ENCODE peak calls at places on chromosomes 12 and 14, in seven cellular contexts. U, K, C, I, V, G and H are unnamed samples.

GRCh38 chr12:125533434-125534029 is 468.3 kb downstream of the AACS start:
- DNase-seq in U (no peak), C (no peak), G (peak), I (no peak), K (no peak), V (peak), H (no peak)

GRCh38 chr12:79769189-79769859 is 78.6 kb upstream of the PAWR start:
- DNase-seq in I (no peak), C (no peak), G (no peak), V (no peak), K (no peak), U (no peak), H (no peak)

GRCh38 chr12:79266511-79267129 is 402.0 kb downstream of the SYT1 start:
- DNase-seq in V (no peak), U (no peak), C (no peak), K (no peak), G (no peak), I (no peak), H (no peak)

GRCh38 chr12:102232446-102232845 is 34.8 kb upstream of the PMCH start:
- DNase-seq in K (peak), G (peak), V (no peak), U (peak), C (peak), I (no peak), H (no peak)

GRCh38 chr12:13913371-13913770 is 68.0 kb downstream of the GRIN2B start:
- DNase-seq in C (no peak), I (no peak), K (no peak), G (no peak), V (no peak), U (no peak), H (no peak)

GRCh38 chr14:24051789-24052655 is at the start of gene CARMIL3:
- DNase-seq in K (peak), I (peak), C (peak), V (peak), U (peak), G (peak), H (no peak)

GRCh38 chr14:71119075-71119474 is 211.8 kb downstream of the PCNX1 start:
- DNase-seq in G (no peak), K (no peak), U (peak), I (no peak), C (no peak), V (no peak), H (no peak)

GRCh38 chr14:61326847-61327246 is 5.5 kb downstream of the PRKCH start:
- DNase-seq in K (peak), V (no peak), G (no peak), I (peak), U (no peak), C (peak), H (no peak)

GRCh38 chr14:69171569-69171968 is 18.6 kb upstream of the DCAF5 start:
- DNase-seq in V (no peak), U (no peak), I (no peak), K (no peak), G (no peak), C (no peak), H (no peak)

GRCh38 chr14:49977126-49977841 is 84.4 kb downstream of the ARF6 start:
- DNase-seq in C (no peak), G (no peak), U (no peak), I (peak), K (no peak), V (no peak), H (no peak)

GRCh38 chr14:91126761-91127160 is 12.9 kb downstream of the DGLUCY start:
- DNase-seq in V (no peak), I (no peak), U (no peak), G (no peak), C (no peak), K (no peak), H (no peak)

GRCh38 chr12:122516544-122517361 is 10.0 kb downstream of the RSRC2 start:
- DNase-seq in K (no peak), C (no peak), V (no peak), G (no peak), U (no peak), I (no peak), H (no peak)

GRCh38 chr12:122520676-122521075 is 6.1 kb downstream of the RSRC2 start:
- DNase-seq in C (no peak), V (no peak), G (no peak), I (no peak), U (no peak), K (no peak), H (no peak)

GRCh38 chr12:122518908-122519307 is 7.8 kb downstream of the RSRC2 start:
- DNase-seq in V (no peak), I (no peak), U (peak), C (no peak), G (no peak), K (no peak), H (no peak)

GRCh38 chr12:122517877-122518276 is 8.9 kb downstream of the RSRC2 start:
- DNase-seq in U (peak), K (no peak), V (no peak), I (no peak), C (no peak), G (peak), H (no peak)

GRCh38 chr12:122519418-122519817 is 7.3 kb downstream of the RSRC2 start:
- DNase-seq in C (no peak), V (no peak), U (no peak), K (no peak), G (no peak), I (no peak), H (no peak)
- TF ChIP-seq CTCF in C (no peak), V (no peak), U (peak), K (no peak), G (no peak), I (no peak), H (no peak)

DNA sequence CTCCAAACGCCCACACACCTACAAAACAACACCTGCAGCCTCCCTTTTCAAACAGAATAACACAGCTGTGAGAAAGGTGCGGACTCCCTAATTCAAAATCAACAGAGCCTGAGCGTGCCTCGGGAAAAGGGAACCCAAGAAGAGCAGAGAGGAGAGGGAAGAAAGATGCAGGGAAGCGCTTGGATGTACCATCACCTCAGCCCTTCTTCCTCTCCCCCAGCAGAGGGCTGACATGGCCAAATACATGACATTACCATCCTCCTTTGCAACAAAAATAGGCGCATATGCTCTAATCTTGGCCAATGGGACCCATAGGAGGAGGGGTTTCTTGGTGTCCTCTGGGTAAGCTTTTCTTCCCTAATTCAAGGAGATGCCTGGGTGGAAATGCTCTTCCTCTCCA is 78.0 kb downstream of the CPSF2 start:
- DNase-seq in U (no peak), K (no peak), G (no peak), C (no peak), V (no peak), I (no peak), H (no peak)
- TF ChIP-seq CTCF in U (peak), K (no peak), G (peak), C (no peak), V (no peak), I (no peak), H (no peak)

DNA sequence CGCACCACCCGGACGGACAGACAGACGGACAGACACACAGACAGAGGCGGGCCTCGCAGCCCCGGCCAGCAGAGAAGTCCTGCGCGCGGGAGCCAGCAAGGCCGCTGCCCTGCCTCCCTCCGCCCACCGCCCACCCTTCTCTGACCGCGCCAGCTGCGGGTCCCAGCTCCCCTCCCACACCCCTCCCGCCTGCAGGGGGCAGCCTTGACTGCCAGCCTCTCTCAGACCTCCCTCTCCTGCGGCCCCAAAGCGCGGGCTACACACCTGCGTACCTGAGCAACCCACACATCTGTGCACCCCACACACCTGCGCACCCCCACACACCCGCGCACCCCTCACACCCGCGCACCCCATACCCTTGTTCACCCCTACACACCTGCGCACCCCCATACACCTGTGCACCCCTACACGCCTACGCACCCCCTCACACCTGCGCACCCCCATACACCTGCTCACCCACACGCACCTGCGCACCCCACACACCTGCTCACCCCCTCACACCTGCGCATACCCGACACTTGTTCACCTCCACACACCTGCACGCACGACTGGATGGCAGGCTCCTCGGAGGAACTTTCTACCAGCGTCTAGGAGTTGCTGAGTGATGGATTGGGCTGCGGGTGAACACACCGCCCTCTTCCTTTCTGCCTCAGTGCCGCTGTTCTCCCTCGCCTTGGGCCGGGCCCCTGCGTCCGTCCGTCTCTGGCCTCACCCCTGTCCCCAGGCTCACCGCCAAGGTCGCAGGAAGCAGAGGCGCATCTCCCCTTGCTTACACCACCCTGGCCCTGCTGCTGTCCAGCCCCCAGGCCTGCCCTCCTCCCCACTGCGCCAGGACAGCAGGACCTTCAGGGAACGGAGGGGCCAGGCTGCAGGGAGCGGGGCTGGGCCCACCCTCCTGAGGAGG is 20.8 kb upstream of the TMEM106C start:
- DNase-seq in I (peak), U (no peak), C (no peak), K (no peak), V (no peak), G (no peak), H (no peak)
- TF ChIP-seq CTCF in I (no peak), U (no peak), C (no peak), K (peak), V (no peak), G (peak), H (no peak)

GRCh38 chr14:73198253-73198652 is 39.1 kb upstream of the PAPLN start:
- DNase-seq in K (no peak), V (no peak), U (no peak), G (no peak), C (no peak), I (no peak), H (no peak)
- TF ChIP-seq CTCF in K (no peak), V (no peak), U (no peak), G (no peak), C (no peak), I (no peak), H (no peak)

DNA sequence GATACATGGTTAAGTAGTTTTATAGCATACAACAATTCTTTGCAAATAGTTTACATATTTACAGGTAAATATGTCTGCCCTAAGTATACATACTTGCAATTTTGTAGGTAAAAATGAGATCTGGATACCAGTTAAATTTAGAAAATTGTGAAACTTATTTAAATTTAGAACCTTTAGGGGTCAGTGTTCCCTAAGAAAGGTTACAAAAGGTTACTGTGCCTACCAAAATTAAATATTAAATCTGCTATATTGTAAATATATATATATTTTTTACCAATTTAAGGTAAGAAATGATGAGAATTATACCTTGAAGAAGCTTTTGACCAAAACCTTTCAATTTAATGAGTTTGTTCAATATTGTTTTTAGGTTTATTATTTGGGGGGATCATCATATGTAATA is 54.0 kb downstream of the MIPOL1 start:
- DNase-seq in G (no peak), C (no peak), U (no peak), V (no peak), K (no peak), I (no peak), H (no peak)
- TF ChIP-seq CTCF in G (no peak), C (no peak), U (no peak), V (peak), K (no peak), I (no peak), H (no peak)

DNA sequence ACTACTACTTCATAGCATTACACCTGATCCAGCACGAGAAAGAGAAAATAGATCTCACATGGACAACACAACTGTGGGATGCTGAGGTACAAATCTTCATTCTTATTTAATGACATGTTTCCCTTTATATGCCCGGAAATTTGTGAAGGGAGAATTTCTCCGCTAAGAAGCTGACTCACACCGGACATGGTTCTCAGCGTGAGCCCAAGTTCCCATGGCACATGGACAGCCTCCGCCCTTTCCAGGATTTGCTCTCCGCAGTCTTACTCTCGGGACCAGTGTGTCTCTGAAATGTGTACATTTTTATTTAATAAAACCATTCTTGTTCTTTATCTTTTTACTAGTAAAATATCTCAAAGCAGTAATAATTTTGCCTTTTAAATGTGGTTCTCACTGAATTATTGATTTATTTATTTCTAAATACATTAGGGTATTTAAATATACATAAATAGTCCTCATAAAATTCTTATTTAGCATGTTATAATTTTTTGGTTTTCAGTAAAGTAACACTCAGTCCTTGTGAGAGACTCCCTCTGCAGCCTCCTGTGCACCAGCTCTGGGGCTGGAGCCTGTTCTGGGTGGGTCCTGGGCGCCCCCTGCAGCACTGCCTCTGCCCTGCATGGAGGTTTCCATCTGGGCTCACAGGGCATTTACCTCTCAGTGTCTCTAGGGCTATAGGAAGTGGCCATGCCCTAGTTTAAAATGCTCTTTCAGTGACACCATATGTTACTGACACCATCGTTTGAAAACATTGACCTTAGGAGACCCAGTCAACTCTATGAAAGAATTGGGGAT is 1155.0 kb downstream of the TMEM121 start:
- DNase-seq in K (no peak), G (no peak), U (no peak), C (no peak), V (no peak), I (no peak), H (no peak)
- TF ChIP-seq CTCF in K (no peak), G (no peak), U (no peak), C (no peak), V (no peak), I (no peak), H (no peak)

DNA sequence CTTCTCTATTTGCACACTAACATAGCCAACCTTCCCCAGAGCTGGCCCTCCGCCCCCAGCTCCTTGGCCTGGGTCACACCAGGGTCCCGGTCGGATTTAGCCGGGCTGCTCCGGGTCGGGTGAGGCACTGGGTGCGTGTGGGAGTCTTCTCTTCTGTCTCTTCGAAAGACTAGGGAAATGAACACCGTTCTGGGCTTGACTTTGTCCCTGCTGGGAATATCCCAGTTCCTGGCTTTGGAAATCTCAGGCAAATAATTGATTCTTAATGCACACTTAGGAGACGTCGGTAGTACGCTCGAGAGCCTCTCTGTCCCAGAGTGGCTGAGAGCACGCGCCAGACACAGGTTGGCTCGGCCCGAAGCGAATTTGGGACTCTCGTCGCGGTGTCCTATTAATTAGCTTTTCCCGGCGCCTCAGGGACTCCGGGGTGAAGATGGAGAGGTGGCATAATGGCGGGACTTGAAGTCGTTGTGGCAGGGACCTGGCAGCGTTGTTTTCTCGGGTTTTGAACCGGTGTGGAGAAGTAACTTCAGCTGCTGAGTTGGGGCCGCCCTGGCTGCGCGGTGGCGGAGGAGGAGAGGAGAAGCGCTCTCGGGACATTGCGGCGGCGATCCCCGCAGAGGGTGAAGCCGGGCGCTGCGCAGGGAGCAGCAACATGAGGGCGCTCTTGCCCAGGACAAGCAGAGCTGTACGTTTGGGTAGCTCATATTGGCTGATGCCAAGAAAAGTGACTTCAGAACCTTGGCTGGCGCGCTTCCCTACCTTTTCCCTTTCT is 7.5 kb downstream of the FOXG1 start:
- DNase-seq in C (no peak), G (peak), U (peak), I (no peak), K (no peak), V (no peak), H (no peak)
- TF ChIP-seq CTCF in C (no peak), G (peak), U (peak), I (no peak), K (no peak), V (no peak), H (no peak)

GRCh38 chr14:81023095-81023710 is 67.8 kb downstream of the TSHR start:
- DNase-seq in C (no peak), U (no peak), V (no peak), K (no peak), I (no peak), G (no peak), H (no peak)

GRCh38 chr14:81018714-81019512 is 63.5 kb downstream of the TSHR start:
- DNase-seq in I (no peak), C (no peak), K (no peak), G (no peak), V (no peak), U (no peak), H (no peak)

DNA sequence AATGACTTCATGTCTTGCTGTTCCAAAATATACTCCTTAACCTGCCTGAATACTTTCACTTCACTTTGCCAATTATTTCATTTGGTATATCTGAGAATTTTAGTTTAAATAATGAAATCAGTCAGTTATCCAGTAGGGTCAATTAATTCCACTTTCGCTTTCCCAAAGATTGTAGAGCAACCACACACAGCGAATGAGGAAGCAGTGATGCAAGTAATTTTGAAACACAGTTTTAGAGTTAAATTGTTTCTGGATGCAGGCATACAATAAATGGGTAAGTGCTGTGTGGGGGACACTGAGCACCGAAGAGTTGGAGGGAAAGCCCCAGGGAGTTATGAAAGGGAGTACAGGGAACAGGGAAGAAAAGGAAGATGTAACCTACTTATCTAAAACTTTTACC is 62.8 kb downstream of the TSHR start:
- DNase-seq in C (no peak), U (no peak), K (no peak), G (no peak), I (no peak), V (no peak), H (no peak)
- TF ChIP-seq CTCF in C (no peak), U (no peak), K (no peak), G (no peak), I (no peak), V (no peak), H (no peak)